ENCODE peak calls at places on chromosomes 4 and X, in seven cellular contexts. A, Z, D, G, Q, I and F are unnamed samples.
A peak's percentile ranks its signal among the peaks of the same experiment; 100 is the strongest.

GRCh38 chr4:41294445-41295062 is 37.8 kb downstream of the UCHL1 start:
- DNase-seq in A (no peak), Z (no peak), D (no peak), G (no peak), Q (no peak), I (no peak), F (no peak)

GRCh38 chr4:176592976-176593375 is 199.7 kb downstream of the VEGFC start:
- DNase-seq in A (no peak), Z (no peak), D (no peak), G (no peak), Q (no peak), I (no peak), F (no peak)

GRCh38 chr4:76459291-76459723 is 24.3 kb downstream of the SHROOM3 start:
- DNase-seq in A (no peak), Z (no peak), D (no peak), G (peak; percentile 26), Q (no peak), I (peak; percentile 61), F (no peak)

GRCh38 chr4:142416121-142416520 is 430.0 kb downstream of the INPP4B start:
- DNase-seq in A (no peak), Z (no peak), D (no peak), G (no peak), Q (no peak), I (no peak), F (no peak)

GRCh38 chrX:66004928-66005831 is 34.7 kb downstream of the VSIG4 start:
- DNase-seq in A (no peak), Z (no peak), D (no peak), G (no peak), Q (no peak), I (no peak), F (no peak)

GRCh38 chr4:140238353-140239041 is 84.5 kb upstream of the MAML3 start:
- DNase-seq in A (no peak), Z (peak; percentile 91), D (no peak), G (peak; percentile 87), Q (peak; percentile 91), I (peak; percentile 54), F (peak; percentile 95)

GRCh38 chrX:64204701-64205440 is 637 bp downstream of the AMER1 start:
- DNase-seq in A (no peak), Z (peak; percentile 19), D (peak; percentile 89), G (no peak), Q (peak; percentile 31), I (peak; percentile 79), F (peak; percentile 45)

GRCh38 chr4:127120706-127121105 is 512.1 kb upstream of the INTU start:
- DNase-seq in A (no peak), Z (no peak), D (no peak), G (no peak), Q (no peak), I (no peak), F (no peak)

GRCh38 chr4:148261861-148262260 is 180.4 kb downstream of the NR3C2 start:
- DNase-seq in A (no peak), Z (no peak), D (no peak), G (no peak), Q (no peak), I (no peak), F (no peak)

GRCh38 chr4:184404047-184404446 is 70.3 kb downstream of the IRF2 start:
- DNase-seq in A (no peak), Z (no peak), D (no peak), G (no peak), Q (no peak), I (no peak), F (no peak)

GRCh38 chr4:33031328-33031727 is 2311.2 kb downstream of the PCDH7 start:
- DNase-seq in A (no peak), Z (no peak), D (no peak), G (no peak), Q (no peak), I (no peak), F (no peak)

GRCh38 chr4:78776031-78776728 is at the start of gene BMP2K:
- DNase-seq in A (peak; percentile 84), Z (peak; percentile 86), D (peak; percentile 97), G (peak; percentile 81), Q (peak; percentile 84), I (peak; percentile 94), F (peak; percentile 89)

GRCh38 chrX:118039591-118039990 is 77.0 kb downstream of the KLHL13 start:
- DNase-seq in A (no peak), Z (no peak), D (no peak), G (no peak), Q (no peak), I (no peak), F (no peak)

GRCh38 chrX:14673764-14674163 is 144.4 kb downstream of the GLRA2 start:
- DNase-seq in A (no peak), Z (no peak), D (no peak), G (no peak), Q (peak; percentile 20), I (no peak), F (peak; percentile 54)
- H3K4me3 ChIP-seq in A (no peak overlapping the region), Z (no peak overlapping the region), D (no peak overlapping the region), G (no peak overlapping the region), Q (no peak overlapping the region), I (no peak overlapping the region), F (no peak overlapping the region)

GRCh38 chrX:45843518-45843917 is 642.8 kb upstream of the DIPK2B start:
- DNase-seq in A (no peak), Z (no peak), D (no peak), G (no peak), Q (no peak), I (no peak), F (no peak)
- H3K36me3 ChIP-seq in A (no peaks in the 10 kb centered on the region), Z (no peaks in the 10 kb centered on the region), D (no peaks in the 10 kb centered on the region), G (no peaks in the 10 kb centered on the region), Q (no peaks in the 10 kb centered on the region), I (peaks cover 37% of the 10 kb centered on the region), F (no peaks in the 10 kb centered on the region)

GRCh38 chr4:165971446-165971845 is 98.4 kb downstream of the TLL1 start:
- DNase-seq in A (no peak), Z (no peak), D (no peak), G (no peak), Q (no peak), I (no peak), F (no peak)
- H3K4me3 ChIP-seq in A (no peak overlapping the region), Z (no peak overlapping the region), D (no peak overlapping the region), G (no peak overlapping the region), Q (no peak overlapping the region), I (no peak overlapping the region), F (no peak overlapping the region)

GRCh38 chr4:84848432-84848831 is 118.1 kb downstream of the WDFY3 start:
- DNase-seq in A (no peak), Z (no peak), D (no peak), G (no peak), Q (no peak), I (no peak), F (no peak)
- H3K36me3 ChIP-seq in A (no peaks in the 10 kb centered on the region), Z (peaks cover 27% of the 10 kb centered on the region), D (no peaks in the 10 kb centered on the region), G (no peaks in the 10 kb centered on the region), Q (no peaks in the 10 kb centered on the region), I (peaks cover 3% of the 10 kb centered on the region), F (peaks cover 28% of the 10 kb centered on the region)

DNA sequence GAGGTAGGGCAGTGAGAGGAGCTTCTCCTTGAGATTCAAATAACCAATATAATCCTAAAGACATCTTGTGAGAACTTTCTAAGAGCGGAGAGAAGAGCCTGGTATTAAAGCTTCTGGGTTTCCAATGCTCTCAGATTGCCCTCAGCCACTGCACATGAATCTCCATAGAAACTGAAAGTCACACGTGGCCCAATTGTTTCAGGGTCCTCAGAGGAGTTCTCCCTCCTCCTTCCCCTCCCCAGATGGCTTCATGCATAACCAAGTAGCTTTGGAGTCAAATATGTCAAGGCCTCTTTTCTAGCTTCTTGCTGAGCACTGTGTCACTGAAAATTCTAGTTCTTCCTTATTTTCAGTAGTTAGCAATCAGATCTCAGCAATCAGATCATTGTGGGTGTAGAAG is 2.3 kb downstream of the BTK start:
- DNase-seq in A (no peak), Z (no peak), D (no peak), G (no peak), Q (no peak), I (no peak), F (no peak)
- H3K4me3 ChIP-seq in A (no peak overlapping the region), Z (no peak overlapping the region), D (no peak overlapping the region), G (no peak overlapping the region), Q (no peak overlapping the region), I (no peak overlapping the region), F (no peak overlapping the region)

DNA sequence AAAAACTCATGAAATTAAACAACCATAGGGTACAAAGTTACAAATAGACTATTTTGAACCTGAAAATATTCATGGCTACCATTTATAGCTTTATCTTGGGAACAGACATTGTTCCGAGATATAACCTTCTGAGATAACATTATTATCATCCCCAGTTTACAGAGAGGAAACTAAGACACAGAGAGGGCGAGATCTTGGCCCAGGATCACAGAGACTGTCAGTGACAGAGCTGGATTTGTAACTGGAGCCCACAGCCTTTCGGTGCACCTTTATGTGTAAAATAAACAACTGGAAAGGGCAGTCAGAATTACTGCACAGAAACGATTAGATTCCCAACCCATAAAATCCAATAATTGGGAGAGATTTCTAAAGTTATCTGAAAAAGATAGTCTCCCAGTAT is 28.4 kb downstream of the KLF3 start:
- DNase-seq in A (no peak), Z (no peak), D (no peak), G (no peak), Q (no peak), I (no peak), F (no peak)
- H3K36me3 ChIP-seq in A (peaks cover 85% of the 10 kb centered on the region), Z (peaks cover 68% of the 10 kb centered on the region), D (peaks cover 98% of the 10 kb centered on the region), G (peaks cover 5% of the 10 kb centered on the region), Q (peaks cover 44% of the 10 kb centered on the region), I (peaks cover 26% of the 10 kb centered on the region), F (peaks cover 90% of the 10 kb centered on the region)

DNA sequence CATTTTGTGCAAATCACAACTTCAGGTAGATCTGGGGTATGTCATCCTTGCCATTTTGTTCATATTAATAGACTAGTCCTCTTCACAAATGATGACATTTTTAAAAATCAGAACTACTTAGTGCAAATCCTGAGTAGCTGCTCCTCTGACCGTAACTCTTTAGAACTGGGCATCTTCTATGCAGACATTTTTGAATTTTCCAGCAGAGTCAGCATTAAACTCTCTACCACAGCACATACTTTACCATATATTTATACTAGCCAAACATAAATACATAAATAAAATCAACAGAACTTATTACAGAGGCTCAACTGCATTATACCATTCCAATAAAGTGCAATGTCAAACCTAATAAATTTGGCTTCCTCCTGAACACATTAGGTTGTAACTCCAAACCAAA is 4.5 kb upstream of the SLITRK2 start:
- DNase-seq in A (no peak), Z (no peak), D (no peak), G (no peak), Q (no peak), I (no peak), F (no peak)
- H3K4me3 ChIP-seq in A (no peak overlapping the region), Z (no peak overlapping the region), D (no peak overlapping the region), G (no peak overlapping the region), Q (no peak overlapping the region), I (no peak overlapping the region), F (no peak overlapping the region)

GRCh38 chr4:82981116-82981515 is 29.5 kb downstream of the LIN54 start:
- DNase-seq in A (no peak), Z (no peak), D (no peak), G (no peak), Q (no peak), I (no peak), F (no peak)

GRCh38 chr4:82983450-82983849 is 27.2 kb downstream of the LIN54 start:
- DNase-seq in A (no peak), Z (no peak), D (no peak), G (no peak), Q (no peak), I (no peak), F (no peak)

GRCh38 chr4:82988323-82988832 is 22.2 kb downstream of the LIN54 start:
- DNase-seq in A (no peak), Z (no peak), D (no peak), G (no peak), Q (no peak), I (no peak), F (no peak)

GRCh38 chr4:82989567-82990429 is 20.8 kb downstream of the LIN54 start:
- DNase-seq in A (no peak), Z (no peak), D (no peak), G (no peak), Q (no peak), I (no peak), F (no peak)

GRCh38 chr4:82984459-82984858 is 26.2 kb downstream of the LIN54 start:
- DNase-seq in A (no peak), Z (no peak), D (no peak), G (no peak), Q (no peak), I (no peak), F (peak; percentile 35)
- H3K36me3 ChIP-seq in A (no peaks in the 10 kb centered on the region), Z (peaks cover 16% of the 10 kb centered on the region), D (peaks cover 27% of the 10 kb centered on the region), G (no peaks in the 10 kb centered on the region), Q (no peaks in the 10 kb centered on the region), I (peaks cover 1% of the 10 kb centered on the region), F (peaks cover 9% of the 10 kb centered on the region)